ENCODE peak calls at places on chromosomes 6 and 20, in six cellular contexts. G is astrocyte, T is omental fat pad, X is brain microvascular endothelial cell, L is fibroblast of the aortic adventitia, E is AG04449. A is an unnamed sample.

GRCh38 chr6:104324305-104324704 is 535.4 kb downstream of the HACE1 start:
- DNase-seq in L (no peak), E (no peak), T (no peak), X (no peak), G (no peak), A (no peak)

GRCh38 chr6:167650730-167651129 is 176.0 kb upstream of the AFDN start:
- DNase-seq in T (no peak), E (no peak), G (no peak), X (no peak), L (no peak), A (no peak)

GRCh38 chr6:167470836-167471547 is 146.1 kb downstream of the TTLL2 start:
- DNase-seq in X (no peak), L (no peak), G (no peak), E (no peak), T (no peak), A (no peak)

GRCh38 chr20:20603339-20603990 is 109.0 kb downstream of the RALGAPA2 start:
- DNase-seq in E (no peak), T (no peak), L (no peak), X (no peak), G (no peak), A (no peak)

GRCh38 chr20:44495257-44495656 is 19.6 kb downstream of the TTPAL start:
- DNase-seq in T (no peak), L (peak), X (peak), E (peak), G (peak), A (no peak)

GRCh38 chr20:2314759-2315439 is 19.1 kb downstream of the TGM3 start:
- DNase-seq in E (peak), X (no peak), T (no peak), L (peak), G (peak), A (no peak)

GRCh38 chr20:48631114-48632016 is 196.4 kb downstream of the PREX1 start:
- DNase-seq in X (peak), L (no peak), E (no peak), G (peak), T (no peak), A (no peak)

GRCh38 chr6:168387426-168387825 is 53.6 kb upstream of the SMOC2 start:
- DNase-seq in L (no peak), E (no peak), X (no peak), T (no peak), G (no peak), A (no peak)

GRCh38 chr20:47653892-47654291 is 131.4 kb downstream of the SULF2 start:
- DNase-seq in T (no peak), G (no peak), X (no peak), L (no peak), E (no peak), A (no peak)

DNA sequence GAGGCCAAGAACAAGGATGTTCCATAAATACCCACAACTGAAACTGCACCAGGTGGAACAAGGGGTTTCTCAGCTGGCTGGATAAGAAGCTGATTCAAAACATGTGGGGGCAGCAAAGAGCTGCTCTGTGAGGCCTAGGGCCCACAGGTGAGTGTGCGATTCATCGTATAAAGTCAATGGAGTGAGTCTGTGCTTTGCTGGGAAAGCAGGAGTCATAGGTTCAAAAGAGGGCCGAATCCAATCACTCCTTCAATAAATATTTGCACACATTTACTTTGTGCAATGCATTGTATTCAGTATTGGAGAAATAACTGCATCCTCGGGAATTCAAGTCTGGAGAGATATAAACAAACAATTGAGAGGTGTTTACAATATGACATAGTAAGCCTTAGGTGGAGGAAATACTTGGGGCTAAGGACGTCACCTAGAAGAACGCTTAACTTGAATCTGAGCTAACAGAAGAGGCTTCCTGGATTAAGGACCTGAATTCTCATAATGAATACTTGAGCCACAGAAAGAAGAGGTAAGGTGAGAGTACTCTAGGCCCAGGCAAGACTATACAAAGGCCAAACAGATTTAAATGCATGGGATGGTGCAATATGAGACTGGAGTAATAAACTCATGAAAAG is 83.7 kb upstream of the TMEM30A start:
- DNase-seq in T (no peak), E (no peak), G (no peak), X (no peak), L (peak), A (peak)
- TF ChIP-seq CTCF in T (no peak), E (peak), G (peak), X (peak), L (peak), A (peak)

GRCh38 chr6:20946037-20946436 is 411.8 kb downstream of the CDKAL1 start:
- DNase-seq in E (no peak), G (peak), L (peak), T (no peak), X (peak), A (no peak)
- TF ChIP-seq CTCF in E (peak), G (no peak), L (peak), T (no peak), X (peak), A (no peak)

GRCh38 chr20:32153156-32153665 is 43.7 kb downstream of the TM9SF4 start:
- DNase-seq in E (no peak), X (no peak), L (no peak), T (no peak), G (no peak), A (no peak)

GRCh38 chr20:32152421-32153155 is 43.1 kb downstream of the TM9SF4 start:
- DNase-seq in T (no peak), X (no peak), G (no peak), E (no peak), L (no peak), A (no peak)

GRCh38 chr20:32157611-32158010 is 48.1 kb downstream of the TM9SF4 start:
- DNase-seq in L (no peak), E (no peak), G (no peak), T (no peak), X (no peak), A (no peak)

GRCh38 chr20:32153771-32154170 is 44.3 kb downstream of the TM9SF4 start:
- DNase-seq in L (no peak), G (no peak), X (no peak), T (no peak), E (no peak), A (no peak)

GRCh38 chr20:32155017-32155965 is 45.8 kb downstream of the TM9SF4 start:
- DNase-seq in E (peak), G (peak), X (peak), L (peak), T (peak), A (no peak)
- TF ChIP-seq CTCF in E (peak), G (no peak), X (peak), L (peak), T (no peak), A (peak)

GRCh38 chr6:124881898-124882579 is 80.2 kb upstream of the RNF217 start:
- DNase-seq in X (peak), G (peak), L (peak), T (no peak), E (no peak), A (no peak)
- TF ChIP-seq CTCF in X (peak), G (no peak), L (no peak), T (no peak), E (no peak), A (no peak)

GRCh38 chr20:38109025-38109541 is 56.0 kb downstream of the TGM2 start:
- DNase-seq in G (peak), T (no peak), X (no peak), L (peak), E (no peak), A (no peak)

GRCh38 chr20:38104283-38104682 is 60.8 kb downstream of the TGM2 start:
- DNase-seq in T (no peak), X (no peak), L (no peak), G (no peak), E (no peak), A (no peak)

GRCh38 chr20:38109657-38110524 is 55.2 kb downstream of the TGM2 start:
- DNase-seq in L (peak), T (no peak), X (peak), G (peak), E (peak), A (no peak)

GRCh38 chr20:38108438-38109024 is 56.5 kb downstream of the TGM2 start:
- DNase-seq in X (no peak), E (no peak), T (no peak), G (peak), L (peak), A (no peak)

GRCh38 chr20:38106461-38106860 is 58.6 kb downstream of the TGM2 start:
- DNase-seq in X (no peak), T (no peak), G (no peak), E (no peak), L (no peak), A (no peak)
- TF ChIP-seq CTCF in X (no peak), T (no peak), G (no peak), E (no peak), L (no peak), A (no peak)

DNA sequence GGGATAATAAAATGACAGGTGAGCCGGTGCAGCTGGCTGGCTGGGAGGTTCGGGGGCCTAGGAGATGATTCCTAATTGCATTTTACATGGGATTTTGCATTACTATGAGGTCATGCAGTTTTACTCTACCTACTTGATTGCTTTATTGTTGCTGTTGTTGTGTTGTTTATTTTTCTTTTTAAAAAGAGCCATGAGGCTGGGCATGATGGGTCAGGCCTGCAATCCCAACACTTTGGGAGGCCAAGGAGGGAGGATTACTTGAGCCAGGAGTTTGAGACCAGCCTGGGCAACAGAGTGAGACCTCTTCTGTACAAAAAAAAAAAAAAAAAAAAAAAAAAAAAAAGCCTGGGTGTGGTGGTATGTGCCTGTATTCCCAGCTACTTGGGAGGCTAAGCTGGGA is 104.8 kb downstream of the GJA1 start:
- DNase-seq in T (no peak), G (no peak), E (no peak), X (no peak), L (no peak), A (no peak)
- TF ChIP-seq CTCF in T (no peak), G (no peak), E (no peak), X (no peak), L (no peak), A (no peak)

DNA sequence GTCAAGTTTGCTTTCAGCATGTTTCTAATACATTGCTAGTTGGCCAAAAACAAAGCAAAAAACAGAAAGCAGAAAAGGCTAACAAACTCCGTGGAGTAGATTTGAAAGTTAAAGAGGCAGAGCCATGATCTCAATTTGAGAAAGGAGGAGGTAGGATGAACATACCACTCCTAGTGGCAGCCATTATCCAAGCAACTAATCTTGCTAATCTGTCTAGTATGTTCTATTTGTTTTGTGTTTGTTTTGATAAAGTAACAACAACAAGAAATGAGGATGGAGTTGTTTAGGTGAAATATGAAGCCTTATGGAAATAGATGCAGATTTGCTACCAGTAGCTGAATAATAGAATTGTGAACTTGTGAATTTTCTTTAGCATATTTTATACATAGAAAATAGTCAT is 295.5 kb upstream of the PRDM1 start:
- DNase-seq in T (no peak), E (no peak), L (no peak), X (no peak), G (no peak), A (no peak)
- TF ChIP-seq CTCF in T (no peak), E (peak), L (peak), X (peak), G (no peak), A (no peak)

GRCh38 chr20:9886227-9886626 is 47.4 kb upstream of the PAK5 start:
- DNase-seq in E (no peak), L (no peak), X (peak), G (peak), T (no peak), A (no peak)

GRCh38 chr20:9889270-9889981 is 50.5 kb upstream of the PAK5 start:
- DNase-seq in G (no peak), T (no peak), X (no peak), L (no peak), E (no peak), A (no peak)

GRCh38 chr20:9884061-9884460 is 45.2 kb upstream of the PAK5 start:
- DNase-seq in X (no peak), E (no peak), T (no peak), G (no peak), L (no peak), A (no peak)

DNA sequence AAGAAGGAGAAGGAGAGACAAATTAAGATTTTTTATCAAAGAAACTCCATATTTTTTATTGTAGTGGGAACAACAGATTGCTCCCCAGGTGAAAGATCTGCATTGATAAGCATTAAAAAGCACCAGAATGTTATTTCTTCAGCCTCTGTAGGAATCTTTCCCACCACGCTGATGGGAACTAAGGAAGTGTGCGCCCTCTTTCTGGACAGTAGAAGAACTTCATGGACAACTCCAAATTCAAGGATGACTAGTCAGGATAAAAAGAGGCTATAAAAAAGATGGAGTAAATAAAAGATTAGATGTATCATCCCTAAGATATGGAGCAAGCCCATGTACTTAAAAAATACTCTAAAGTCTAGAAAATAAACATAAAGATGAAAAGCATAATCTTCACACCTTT is 45.8 kb upstream of the PAK5 start:
- DNase-seq in T (no peak), E (no peak), G (no peak), L (no peak), X (no peak), A (no peak)
- TF ChIP-seq CTCF in T (no peak), E (peak), G (no peak), L (no peak), X (peak), A (no peak)

GRCh38 chr6:3296113-3296512 is 37.4 kb downstream of the PSMG4 start:
- DNase-seq in L (no peak), T (no peak), X (no peak), E (no peak), G (no peak), A (no peak)

GRCh38 chr6:3299221-3299620 is 40.5 kb downstream of the PSMG4 start:
- DNase-seq in T (no peak), X (no peak), G (no peak), E (no peak), L (no peak), A (no peak)

GRCh38 chr6:3294921-3295871 is 36.4 kb downstream of the PSMG4 start:
- DNase-seq in G (no peak), X (no peak), T (no peak), L (no peak), E (no peak), A (no peak)

GRCh38 chr6:3296537-3297453 is 38.0 kb downstream of the PSMG4 start:
- DNase-seq in X (peak), L (no peak), E (no peak), T (no peak), G (no peak), A (no peak)

DNA sequence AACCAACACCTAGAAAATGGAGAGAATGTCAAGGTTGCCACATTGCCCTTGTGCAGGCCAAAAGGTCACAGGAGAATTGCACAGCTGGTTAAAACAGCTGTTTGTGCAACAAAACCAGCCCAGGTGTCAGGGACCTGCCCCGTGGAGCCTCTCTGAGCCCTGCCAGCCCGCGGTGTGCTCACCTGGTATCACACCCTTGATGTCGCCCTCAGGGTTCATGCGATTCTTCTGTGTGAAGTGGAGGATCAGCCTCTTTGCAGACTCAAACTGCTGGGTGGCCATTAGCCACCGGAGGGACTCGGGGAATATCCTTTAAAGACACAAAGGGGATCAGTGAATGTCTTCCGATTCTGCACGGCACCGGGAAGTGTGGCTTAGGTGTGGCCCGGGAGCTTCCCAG is 39.2 kb downstream of the PSMG4 start:
- DNase-seq in E (no peak), T (no peak), L (no peak), G (no peak), X (no peak), A (no peak)
- TF ChIP-seq CTCF in E (no peak), T (no peak), L (no peak), G (no peak), X (peak), A (no peak)